ENCODE peak calls at places on chromosome 16, in nine cellular contexts. One of them, this sample, is unnamed.

GRCh38 chr16:10552998-10553491 is 27.4 kb downstream of the EMP2 start:
- DNase-seq in GM06990: peak; percentile 71
- DNase-seq in naive B cell: peak; percentile 74
- DNase-seq in T follicular helper cell: peak; percentile 23
- DNase-seq in activated T-cell treated with anti-CD3 and anti-CD28 coated beads, Interleukin-2, amount 50 U/mL, for 1 hour: peak; percentile 49
- DNase-seq in activated effector memory CD4-positive, alpha-beta T cell treated with anti-CD3 and anti-CD28 coated beads, Interleukin-2, amount 50 U/mL, for 16 hours: peak; percentile 73
- DNase-seq in RWPE2: no peak
- DNase-seq in tibial nerve: no peak
- DNase-seq in activated CD8-positive, alpha-beta T cell treated with anti-CD3 and anti-CD28 coated beads, Interleukin-2, amount 10 ng/mL, durations not matched to agents 7 days and 5 days: peak; percentile 57
- DNase-seq in this sample: no peak

GRCh38 chr16:4067262-4068001 is 48.8 kb downstream of the ADCY9 start:
- DNase-seq in GM06990: no peak
- DNase-seq in naive B cell: no peak
- DNase-seq in T follicular helper cell: no peak
- DNase-seq in activated T-cell treated with anti-CD3 and anti-CD28 coated beads, Interleukin-2, amount 50 U/mL, for 1 hour: no peak
- DNase-seq in activated effector memory CD4-positive, alpha-beta T cell treated with anti-CD3 and anti-CD28 coated beads, Interleukin-2, amount 50 U/mL, for 16 hours: no peak
- DNase-seq in RWPE2: peak; percentile 13
- DNase-seq in tibial nerve: no peak
- DNase-seq in activated CD8-positive, alpha-beta T cell treated with anti-CD3 and anti-CD28 coated beads, Interleukin-2, amount 10 ng/mL, durations not matched to agents 7 days and 5 days: no peak
- DNase-seq in this sample: no peak

GRCh38 chr16:12133738-12134137 is 157.2 kb downstream of the SNX29 start:
- DNase-seq in GM06990: no peak
- DNase-seq in naive B cell: no peak
- DNase-seq in T follicular helper cell: no peak
- DNase-seq in activated T-cell treated with anti-CD3 and anti-CD28 coated beads, Interleukin-2, amount 50 U/mL, for 1 hour: no peak
- DNase-seq in activated effector memory CD4-positive, alpha-beta T cell treated with anti-CD3 and anti-CD28 coated beads, Interleukin-2, amount 50 U/mL, for 16 hours: no peak
- DNase-seq in RWPE2: no peak
- DNase-seq in tibial nerve: no peak
- DNase-seq in activated CD8-positive, alpha-beta T cell treated with anti-CD3 and anti-CD28 coated beads, Interleukin-2, amount 10 ng/mL, durations not matched to agents 7 days and 5 days: no peak
- DNase-seq in this sample: no peak

GRCh38 chr16:79093554-79093967 is 507.0 kb downstream of the MAF start:
- DNase-seq in GM06990: peak; percentile 16
- DNase-seq in naive B cell: peak; percentile 30
- DNase-seq in T follicular helper cell: peak; percentile 24
- DNase-seq in activated T-cell treated with anti-CD3 and anti-CD28 coated beads, Interleukin-2, amount 50 U/mL, for 1 hour: no peak
- DNase-seq in activated effector memory CD4-positive, alpha-beta T cell treated with anti-CD3 and anti-CD28 coated beads, Interleukin-2, amount 50 U/mL, for 16 hours: peak; percentile 66
- DNase-seq in RWPE2: no peak
- DNase-seq in tibial nerve: no peak
- DNase-seq in activated CD8-positive, alpha-beta T cell treated with anti-CD3 and anti-CD28 coated beads, Interleukin-2, amount 10 ng/mL, durations not matched to agents 7 days and 5 days: peak; percentile 53
- DNase-seq in this sample: no peak

GRCh38 chr16:67296422-67296821 is 17.1 kb downstream of the PLEKHG4 start:
- DNase-seq in GM06990: no peak
- DNase-seq in naive B cell: no peak
- DNase-seq in T follicular helper cell: no peak
- DNase-seq in activated T-cell treated with anti-CD3 and anti-CD28 coated beads, Interleukin-2, amount 50 U/mL, for 1 hour: no peak
- DNase-seq in activated effector memory CD4-positive, alpha-beta T cell treated with anti-CD3 and anti-CD28 coated beads, Interleukin-2, amount 50 U/mL, for 16 hours: no peak
- DNase-seq in RWPE2: no peak
- DNase-seq in tibial nerve: no peak
- DNase-seq in activated CD8-positive, alpha-beta T cell treated with anti-CD3 and anti-CD28 coated beads, Interleukin-2, amount 10 ng/mL, durations not matched to agents 7 days and 5 days: no peak
- DNase-seq in this sample: no peak

GRCh38 chr16:85527042-85527766 is 85.9 kb upstream of the GSE1 start:
- DNase-seq in GM06990: no peak
- DNase-seq in naive B cell: no peak
- DNase-seq in T follicular helper cell: no peak
- DNase-seq in activated T-cell treated with anti-CD3 and anti-CD28 coated beads, Interleukin-2, amount 50 U/mL, for 1 hour: no peak
- DNase-seq in activated effector memory CD4-positive, alpha-beta T cell treated with anti-CD3 and anti-CD28 coated beads, Interleukin-2, amount 50 U/mL, for 16 hours: no peak
- DNase-seq in RWPE2: no peak
- DNase-seq in tibial nerve: no peak
- DNase-seq in activated CD8-positive, alpha-beta T cell treated with anti-CD3 and anti-CD28 coated beads, Interleukin-2, amount 10 ng/mL, durations not matched to agents 7 days and 5 days: no peak
- DNase-seq in this sample: no peak

GRCh38 chr16:14194706-14195105 is 123.6 kb downstream of the MRTFB start:
- DNase-seq in GM06990: no peak
- DNase-seq in naive B cell: no peak
- DNase-seq in T follicular helper cell: no peak
- DNase-seq in activated T-cell treated with anti-CD3 and anti-CD28 coated beads, Interleukin-2, amount 50 U/mL, for 1 hour: no peak
- DNase-seq in activated effector memory CD4-positive, alpha-beta T cell treated with anti-CD3 and anti-CD28 coated beads, Interleukin-2, amount 50 U/mL, for 16 hours: no peak
- DNase-seq in RWPE2: no peak
- DNase-seq in tibial nerve: no peak
- DNase-seq in activated CD8-positive, alpha-beta T cell treated with anti-CD3 and anti-CD28 coated beads, Interleukin-2, amount 10 ng/mL, durations not matched to agents 7 days and 5 days: no peak
- DNase-seq in this sample: no peak

GRCh38 chr16:49972280-49972679 is 52.7 kb upstream of the CNEP1R1 start:
- DNase-seq in GM06990: no peak
- DNase-seq in naive B cell: no peak
- DNase-seq in T follicular helper cell: no peak
- DNase-seq in activated T-cell treated with anti-CD3 and anti-CD28 coated beads, Interleukin-2, amount 50 U/mL, for 1 hour: no peak
- DNase-seq in activated effector memory CD4-positive, alpha-beta T cell treated with anti-CD3 and anti-CD28 coated beads, Interleukin-2, amount 50 U/mL, for 16 hours: no peak
- DNase-seq in RWPE2: no peak
- DNase-seq in tibial nerve: no peak
- DNase-seq in activated CD8-positive, alpha-beta T cell treated with anti-CD3 and anti-CD28 coated beads, Interleukin-2, amount 10 ng/mL, durations not matched to agents 7 days and 5 days: no peak
- DNase-seq in this sample: no peak

GRCh38 chr16:79656537-79657115 is 56.1 kb upstream of the MAF start:
- DNase-seq in GM06990: no peak
- DNase-seq in naive B cell: no peak
- DNase-seq in T follicular helper cell: no peak
- DNase-seq in activated T-cell treated with anti-CD3 and anti-CD28 coated beads, Interleukin-2, amount 50 U/mL, for 1 hour: no peak
- DNase-seq in activated effector memory CD4-positive, alpha-beta T cell treated with anti-CD3 and anti-CD28 coated beads, Interleukin-2, amount 50 U/mL, for 16 hours: no peak
- DNase-seq in RWPE2: no peak
- DNase-seq in tibial nerve: no peak
- DNase-seq in activated CD8-positive, alpha-beta T cell treated with anti-CD3 and anti-CD28 coated beads, Interleukin-2, amount 10 ng/mL, durations not matched to agents 7 days and 5 days: no peak
- DNase-seq in this sample: no peak

GRCh38 chr16:71781741-71782140 is 26.9 kb downstream of the AP1G1 start:
- DNase-seq in GM06990: no peak
- DNase-seq in naive B cell: no peak
- DNase-seq in T follicular helper cell: no peak
- DNase-seq in activated T-cell treated with anti-CD3 and anti-CD28 coated beads, Interleukin-2, amount 50 U/mL, for 1 hour: no peak
- DNase-seq in activated effector memory CD4-positive, alpha-beta T cell treated with anti-CD3 and anti-CD28 coated beads, Interleukin-2, amount 50 U/mL, for 16 hours: no peak
- DNase-seq in RWPE2: no peak
- DNase-seq in tibial nerve: no peak
- DNase-seq in activated CD8-positive, alpha-beta T cell treated with anti-CD3 and anti-CD28 coated beads, Interleukin-2, amount 10 ng/mL, durations not matched to agents 7 days and 5 days: no peak
- DNase-seq in this sample: no peak

GRCh38 chr16:89829630-89830437 is 1.6 kb downstream of the SPIRE2 start:
- DNase-seq in GM06990: no peak
- DNase-seq in naive B cell: no peak
- DNase-seq in T follicular helper cell: no peak
- DNase-seq in activated T-cell treated with anti-CD3 and anti-CD28 coated beads, Interleukin-2, amount 50 U/mL, for 1 hour: no peak
- DNase-seq in activated effector memory CD4-positive, alpha-beta T cell treated with anti-CD3 and anti-CD28 coated beads, Interleukin-2, amount 50 U/mL, for 16 hours: no peak
- DNase-seq in RWPE2: no peak
- DNase-seq in tibial nerve: no peak
- DNase-seq in activated CD8-positive, alpha-beta T cell treated with anti-CD3 and anti-CD28 coated beads, Interleukin-2, amount 10 ng/mL, durations not matched to agents 7 days and 5 days: no peak
- DNase-seq in this sample: no peak

GRCh38 chr16:709651-710499 is 4.3 kb upstream of the FBXL16 start:
- DNase-seq in GM06990: no peak
- DNase-seq in naive B cell: no peak
- DNase-seq in T follicular helper cell: no peak
- DNase-seq in activated T-cell treated with anti-CD3 and anti-CD28 coated beads, Interleukin-2, amount 50 U/mL, for 1 hour: no peak
- DNase-seq in activated effector memory CD4-positive, alpha-beta T cell treated with anti-CD3 and anti-CD28 coated beads, Interleukin-2, amount 50 U/mL, for 16 hours: no peak
- DNase-seq in RWPE2: no peak
- DNase-seq in tibial nerve: no peak
- DNase-seq in activated CD8-positive, alpha-beta T cell treated with anti-CD3 and anti-CD28 coated beads, Interleukin-2, amount 10 ng/mL, durations not matched to agents 7 days and 5 days: no peak
- DNase-seq in this sample: no peak

GRCh38 chr16:57388359-57389086 is 16.0 kb upstream of the CCL17 start:
- DNase-seq in GM06990: peak; percentile 81
- DNase-seq in naive B cell: no peak
- DNase-seq in T follicular helper cell: no peak
- DNase-seq in activated T-cell treated with anti-CD3 and anti-CD28 coated beads, Interleukin-2, amount 50 U/mL, for 1 hour: no peak
- DNase-seq in activated effector memory CD4-positive, alpha-beta T cell treated with anti-CD3 and anti-CD28 coated beads, Interleukin-2, amount 50 U/mL, for 16 hours: no peak
- DNase-seq in RWPE2: no peak
- DNase-seq in tibial nerve: no peak
- DNase-seq in activated CD8-positive, alpha-beta T cell treated with anti-CD3 and anti-CD28 coated beads, Interleukin-2, amount 10 ng/mL, durations not matched to agents 7 days and 5 days: no peak
- DNase-seq in this sample: no peak

GRCh38 chr16:65336169-65336568 is 214.3 kb upstream of the CDH11 start:
- DNase-seq in GM06990: no peak
- DNase-seq in naive B cell: no peak
- DNase-seq in T follicular helper cell: no peak
- DNase-seq in activated T-cell treated with anti-CD3 and anti-CD28 coated beads, Interleukin-2, amount 50 U/mL, for 1 hour: no peak
- DNase-seq in activated effector memory CD4-positive, alpha-beta T cell treated with anti-CD3 and anti-CD28 coated beads, Interleukin-2, amount 50 U/mL, for 16 hours: no peak
- DNase-seq in RWPE2: no peak
- DNase-seq in tibial nerve: no peak
- DNase-seq in activated CD8-positive, alpha-beta T cell treated with anti-CD3 and anti-CD28 coated beads, Interleukin-2, amount 10 ng/mL, durations not matched to agents 7 days and 5 days: no peak
- DNase-seq in this sample: no peak

GRCh38 chr16:81446318-81447275 is 2.0 kb downstream of the CMIP start:
- DNase-seq in GM06990: peak; percentile 36
- DNase-seq in naive B cell: no peak
- DNase-seq in T follicular helper cell: no peak
- DNase-seq in activated T-cell treated with anti-CD3 and anti-CD28 coated beads, Interleukin-2, amount 50 U/mL, for 1 hour: peak; percentile 35
- DNase-seq in activated effector memory CD4-positive, alpha-beta T cell treated with anti-CD3 and anti-CD28 coated beads, Interleukin-2, amount 50 U/mL, for 16 hours: peak; percentile 66
- DNase-seq in RWPE2: no peak
- DNase-seq in tibial nerve: no peak
- DNase-seq in activated CD8-positive, alpha-beta T cell treated with anti-CD3 and anti-CD28 coated beads, Interleukin-2, amount 10 ng/mL, durations not matched to agents 7 days and 5 days: peak; percentile 61
- DNase-seq in this sample: no peak

GRCh38 chr16:70544548-70544947 is 20.9 kb downstream of the SF3B3 start:
- DNase-seq in GM06990: no peak
- DNase-seq in naive B cell: no peak
- DNase-seq in T follicular helper cell: no peak
- DNase-seq in activated T-cell treated with anti-CD3 and anti-CD28 coated beads, Interleukin-2, amount 50 U/mL, for 1 hour: no peak
- DNase-seq in activated effector memory CD4-positive, alpha-beta T cell treated with anti-CD3 and anti-CD28 coated beads, Interleukin-2, amount 50 U/mL, for 16 hours: no peak
- DNase-seq in RWPE2: no peak
- DNase-seq in tibial nerve: no peak
- DNase-seq in activated CD8-positive, alpha-beta T cell treated with anti-CD3 and anti-CD28 coated beads, Interleukin-2, amount 10 ng/mL, durations not matched to agents 7 days and 5 days: no peak
- DNase-seq in this sample: no peak

GRCh38 chr16:4505356-4506153 is 29.4 kb downstream of the HMOX2 start:
- DNase-seq in GM06990: peak; percentile 76
- DNase-seq in naive B cell: peak; percentile 95
- DNase-seq in T follicular helper cell: peak; percentile 79
- DNase-seq in activated T-cell treated with anti-CD3 and anti-CD28 coated beads, Interleukin-2, amount 50 U/mL, for 1 hour: peak; percentile 76
- DNase-seq in activated effector memory CD4-positive, alpha-beta T cell treated with anti-CD3 and anti-CD28 coated beads, Interleukin-2, amount 50 U/mL, for 16 hours: peak; percentile 87
- DNase-seq in RWPE2: no peak
- DNase-seq in tibial nerve: no peak
- DNase-seq in activated CD8-positive, alpha-beta T cell treated with anti-CD3 and anti-CD28 coated beads, Interleukin-2, amount 10 ng/mL, durations not matched to agents 7 days and 5 days: peak; percentile 89
- DNase-seq in this sample: peak; percentile 34

GRCh38 chr16:75550211-75550662 is 5.8 kb downstream of the TMEM231 start:
- DNase-seq in GM06990: peak; percentile 40
- DNase-seq in naive B cell: peak; percentile 47
- DNase-seq in T follicular helper cell: no peak
- DNase-seq in activated T-cell treated with anti-CD3 and anti-CD28 coated beads, Interleukin-2, amount 50 U/mL, for 1 hour: no peak
- DNase-seq in activated effector memory CD4-positive, alpha-beta T cell treated with anti-CD3 and anti-CD28 coated beads, Interleukin-2, amount 50 U/mL, for 16 hours: no peak
- DNase-seq in RWPE2: no peak
- DNase-seq in tibial nerve: no peak
- DNase-seq in activated CD8-positive, alpha-beta T cell treated with anti-CD3 and anti-CD28 coated beads, Interleukin-2, amount 10 ng/mL, durations not matched to agents 7 days and 5 days: peak; percentile 48
- DNase-seq in this sample: no peak

GRCh38 chr16:84825896-84826557 is 6.2 kb downstream of the CRISPLD2 start:
- DNase-seq in GM06990: no peak
- DNase-seq in naive B cell: no peak
- DNase-seq in T follicular helper cell: no peak
- DNase-seq in activated T-cell treated with anti-CD3 and anti-CD28 coated beads, Interleukin-2, amount 50 U/mL, for 1 hour: no peak
- DNase-seq in activated effector memory CD4-positive, alpha-beta T cell treated with anti-CD3 and anti-CD28 coated beads, Interleukin-2, amount 50 U/mL, for 16 hours: no peak
- DNase-seq in RWPE2: no peak
- DNase-seq in tibial nerve: no peak
- DNase-seq in activated CD8-positive, alpha-beta T cell treated with anti-CD3 and anti-CD28 coated beads, Interleukin-2, amount 10 ng/mL, durations not matched to agents 7 days and 5 days: no peak
- DNase-seq in this sample: no peak

This sample was measured in T-helper 17 cell.